ENCODE peak calls at places on chromosomes 5 and 9, in seven cellular contexts. K is GM12892, O is K562, I is endothelial cell of umbilical vein, T is HCT116, P is breast epithelium, L is transverse colon. J is an unnamed sample.

GRCh38 chr9:125594211-125594610 is 112.8 kb downstream of the MAPKAP1 start:
- DNase-seq in K (no peak), O (no peak), I (no peak), T (no peak), P (no peak), L (no peak), J (no peak)

GRCh38 chr9:4016789-4017188 is 283.1 kb downstream of the GLIS3 start:
- DNase-seq in K (no peak), O (no peak), I (no peak), T (no peak), P (no peak), L (no peak), J (no peak)

GRCh38 chr5:177275883-177276282 is 27.6 kb downstream of the RAB24 start:
- DNase-seq in K (no peak), O (no peak), I (no peak), T (no peak), P (no peak), L (no peak), J (no peak)

GRCh38 chr5:131212471-131213021 is 41.8 kb downstream of the LYRM7 start:
- DNase-seq in K (no peak), O (no peak), I (no peak), T (no peak), P (no peak), L (no peak), J (no peak)

GRCh38 chr5:42943931-42944631 is 96.0 kb downstream of the ANXA2R start:
- DNase-seq in K (no peak), O (no peak), I (no peak), T (no peak), P (no peak), L (no peak), J (no peak)

GRCh38 chr5:73917433-73917832 is 291.4 kb downstream of the ARHGEF28 start:
- DNase-seq in K (no peak), O (no peak), I (no peak), T (no peak), P (no peak), L (no peak), J (no peak)

GRCh38 chr5:124888050-124888506 is 141.6 kb upstream of the ZNF608 start:
- DNase-seq in K (no peak), O (no peak), I (no peak), T (no peak), P (no peak), L (no peak), J (no peak)

GRCh38 chr5:128015478-128015877 is 68.1 kb upstream of the SLC12A2 start:
- DNase-seq in K (no peak), O (no peak), I (no peak), T (no peak), P (no peak), L (no peak), J (no peak)

GRCh38 chr9:90423661-90424193 is 218.9 kb downstream of the DIRAS2 start:
- DNase-seq in K (no peak), O (no peak), I (no peak), T (no peak), P (no peak), L (no peak), J (no peak)

GRCh38 chr5:65261499-65261898 is 220.2 kb downstream of the ADAMTS6 start:
- DNase-seq in K (no peak), O (no peak), I (peak; percentile 39), T (no peak), P (no peak), L (no peak), J (no peak)

GRCh38 chr9:468766-469496 is 254.3 kb downstream of the DOCK8 start:
- DNase-seq in K (no peak), O (no peak), I (no peak), T (no peak), P (no peak), L (peak; percentile 26), J (no peak)

GRCh38 chr5:126527892-126528291 is 67.1 kb downstream of the ALDH7A1 start:
- DNase-seq in K (no peak), O (peak; percentile 35), I (no peak), T (no peak), P (no peak), L (no peak), J (no peak)

GRCh38 chr9:117622347-117622746 is 81.9 kb upstream of the TLR4 start:
- DNase-seq in K (no peak), O (no peak), I (peak; percentile 11), T (no peak), P (no peak), L (no peak), J (no peak)

GRCh38 chr9:96327694-96328352 is 25.8 kb upstream of the HSD17B3 start:
- DNase-seq in K (no peak), O (peak; percentile 65), I (peak; percentile 74), T (no peak), P (no peak), L (peak; percentile 27), J (peak; percentile 23)

GRCh38 chr5:153153086-153153485 is 337.4 kb upstream of the GRIA1 start:
- DNase-seq in K (no peak), O (no peak), I (no peak), T (no peak), P (no peak), L (no peak), J (no peak)

GRCh38 chr5:12323637-12324229 is 419.5 kb upstream of the CTNND2 start:
- DNase-seq in K (no peak), O (no peak), I (no peak), T (no peak), P (no peak), L (no peak), J (no peak)

GRCh38 chr5:158759276-158759675 is 340.4 kb downstream of the EBF1 start:
- DNase-seq in K (no peak), O (no peak), I (no peak), T (no peak), P (no peak), L (no peak), J (no peak)

GRCh38 chr9:134593286-134593685 is 48.3 kb upstream of the COL5A1 start:
- DNase-seq in K (no peak), O (no peak), I (no peak), T (no peak), P (no peak), L (no peak), J (no peak)

GRCh38 chr5:114325552-114325951 is 36.3 kb upstream of the KCNN2 start:
- DNase-seq in K (no peak), O (no peak), I (peak; percentile 98), T (no peak), P (no peak), L (no peak), J (no peak)

DNA sequence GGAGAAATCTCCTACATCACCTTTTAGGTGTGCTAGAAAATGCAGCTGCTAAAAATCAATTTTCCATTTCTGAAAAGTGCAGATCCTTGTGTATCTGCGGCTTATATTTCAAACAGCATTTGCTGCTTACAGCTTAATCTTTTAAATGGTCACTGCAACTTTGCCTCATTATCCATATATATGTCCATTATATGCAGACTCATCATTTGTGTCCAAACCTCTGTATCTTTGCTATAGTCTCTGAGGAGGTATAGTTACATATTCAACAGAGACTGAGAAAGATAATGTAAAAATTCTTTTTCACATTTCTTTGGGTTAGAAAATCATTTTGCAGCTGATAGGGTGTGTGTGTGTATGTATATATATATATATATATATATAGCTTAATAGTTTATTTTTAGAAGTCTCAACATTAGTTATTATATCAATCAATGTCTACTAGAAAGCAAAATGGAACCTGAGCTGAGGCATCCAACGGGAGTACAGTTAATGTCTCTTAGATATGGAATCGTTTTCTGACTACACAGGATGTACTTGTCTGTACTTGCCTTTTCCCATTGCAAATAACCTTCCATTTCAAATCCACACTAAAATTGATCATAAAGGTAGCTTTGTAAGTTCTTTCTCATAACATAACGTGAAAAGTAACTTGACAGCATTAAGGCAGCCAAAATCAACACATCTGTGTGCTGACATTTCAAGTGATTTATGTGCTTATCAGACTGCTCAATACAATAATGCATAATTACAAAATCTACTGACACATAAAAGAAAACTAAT is 267.0 kb upstream of the HAPLN1 start:
- DNase-seq in K (no peak), O (no peak), I (peak; percentile 72), T (no peak), P (no peak), L (no peak), J (no peak)
- TF ChIP-seq POLR2AphosphoS5 in K (no peak), O (no peak), I (no peak), T (no peak), P (no peak), L (no peak), J (no peak)

GRCh38 chr5:138468133-138468965 is 3.1 kb downstream of the EGR1 start:
- DNase-seq in K (no peak), O (no peak), I (peak; percentile 1), T (peak; percentile 35), P (no peak), L (no peak), J (no peak)

GRCh38 chr5:138468966-138469539 is 3.8 kb downstream of the EGR1 start:
- DNase-seq in K (no peak), O (no peak), I (peak; percentile 3), T (peak; percentile 78), P (no peak), L (no peak), J (no peak)

GRCh38 chr5:138467711-138468132 is 2.4 kb downstream of the EGR1 start:
- DNase-seq in K (no peak), O (no peak), I (no peak), T (no peak), P (no peak), L (peak; percentile 55), J (no peak)

GRCh38 chr5:138470322-138471285 is 5.3 kb downstream of the EGR1 start:
- DNase-seq in K (no peak), O (no peak), I (peak; percentile 8), T (peak; percentile 87), P (no peak), L (peak; percentile 31), J (no peak)

GRCh38 chr5:138469540-138470321 is 4.5 kb downstream of the EGR1 start:
- DNase-seq in K (no peak), O (no peak), I (peak; percentile 22), T (peak; percentile 88), P (no peak), L (peak; percentile 65), J (no peak)
- TF ChIP-seq POLR2A in K (peak; percentile 85), O (peak; percentile 99), I (no peak), T (peak; percentile 93), P (peak; percentile 51), L (peak; percentile 25), J (peak; percentile 88)

GRCh38 chr5:55437859-55438206 is 96.9 kb downstream of the PLPP1 start:
- DNase-seq in K (no peak), O (no peak), I (no peak), T (no peak), P (no peak), L (no peak), J (no peak)

GRCh38 chr5:55437452-55437851 is 97.3 kb downstream of the PLPP1 start:
- DNase-seq in K (no peak), O (no peak), I (no peak), T (no peak), P (no peak), L (no peak), J (no peak)

GRCh38 chr5:55440188-55440646 is 94.5 kb downstream of the PLPP1 start:
- DNase-seq in K (no peak), O (no peak), I (no peak), T (no peak), P (no peak), L (no peak), J (no peak)

GRCh38 chr5:55441107-55441771 is 93.5 kb downstream of the PLPP1 start:
- DNase-seq in K (no peak), O (no peak), I (no peak), T (no peak), P (no peak), L (no peak), J (no peak)

GRCh38 chr5:55438931-55439477 is 95.8 kb downstream of the PLPP1 start:
- DNase-seq in K (no peak), O (no peak), I (no peak), T (no peak), P (no peak), L (peak; percentile 23), J (no peak)
- TF ChIP-seq POLR2AphosphoS5 in K (no peak), O (no peak), I (no peak), T (peak; percentile 1), P (no peak), L (peak; percentile 39), J (no peak)

GRCh38 chr9:97924386-97924785 is 2.1 kb upstream of the TRMO start:
- DNase-seq in K (no peak), O (no peak), I (no peak), T (no peak), P (no peak), L (no peak), J (no peak)
- TF ChIP-seq POLR2A in K (no peak), O (no peak), I (no peak), T (no peak), P (no peak), L (no peak), J (no peak)

J was measured in GM12891.